ENCODE peak calls at places on chromosomes 12 and 14, in five cellular contexts. C is HepG2, K is NCI-H2171 treated with DMSO at 0.1 percent for 48 hours, N is germinal center, V is AG04449. Q is an unnamed sample.
A peak's percentile ranks its signal among the peaks of the same experiment; 100 is the strongest.

GRCh38 chr14:96060161-96060933 is 21.2 kb downstream of the C14orf132 start:
- DNase-seq in V (no peak), C (no peak), K (no peak), N (no peak), Q (no peak)

GRCh38 chr12:67910360-67911292 is 78.6 kb upstream of the IFNG-AS1 start:
- DNase-seq in V (peak; percentile 99), K (no peak), N (no peak), C (no peak), Q (peak; percentile 67)

GRCh38 chr14:77721437-77721836 is 13.5 kb downstream of the SLIRP start:
- DNase-seq in V (no peak), N (no peak), K (no peak), C (no peak), Q (no peak)

GRCh38 chr12:132236930-132237771 is 92.2 kb downstream of the GALNT9 start:
- DNase-seq in N (no peak), V (no peak), K (no peak), C (no peak), Q (no peak)

GRCh38 chr14:50531595-50532501 is 521 bp downstream of the MAP4K5 start:
- DNase-seq in C (no peak), V (no peak), N (peak; percentile 19), K (peak; percentile 73), Q (no peak)

GRCh38 chr12:19008102-19008501 is 121.4 kb upstream of the PLEKHA5 start:
- DNase-seq in C (no peak), N (no peak), K (no peak), V (no peak), Q (no peak)

GRCh38 chr14:66009104-66009503 is 477.1 kb upstream of the CCDC196 start:
- DNase-seq in C (no peak), K (no peak), N (no peak), V (peak; percentile 37), Q (no peak)

GRCh38 chr12:88585054-88585453 is 4.8 kb upstream of the KITLG start:
- DNase-seq in C (no peak), K (no peak), N (no peak), V (no peak), Q (no peak)